ENCODE peak calls at places on chromosomes 12 and 14, in four cellular contexts. One of them, this sample, is unnamed.
A peak's percentile ranks its signal among the peaks of the same experiment; 100 is the strongest.

GRCh38 chr14:102450206-102451063 is 59.1 kb downstream of the ANKRD9 start:
- DNase-seq in ELF-1: no peak
- DNase-seq in hypothalamus: no peak
- DNase-seq in brain microvascular endothelial cell: no peak
- DNase-seq in this sample: no peak

GRCh38 chr12:81520064-81520945 is 238.8 kb downstream of the PPFIA2 start:
- DNase-seq in ELF-1: no peak
- DNase-seq in hypothalamus: no peak
- DNase-seq in brain microvascular endothelial cell: no peak
- DNase-seq in this sample: no peak

GRCh38 chr12:75831413-75831812 is 200.2 kb downstream of the PHLDA1 start:
- DNase-seq in ELF-1: no peak
- DNase-seq in hypothalamus: no peak
- DNase-seq in brain microvascular endothelial cell: peak; percentile 68
- DNase-seq in this sample: no peak

GRCh38 chr12:10612954-10613333 is 465 bp downstream of the MAGOHB start:
- DNase-seq in ELF-1: no peak
- DNase-seq in hypothalamus: no peak
- DNase-seq in brain microvascular endothelial cell: no peak
- DNase-seq in this sample: no peak

GRCh38 chr12:90062799-90063198 is 354.2 kb upstream of the ATP2B1 start:
- DNase-seq in ELF-1: no peak
- DNase-seq in hypothalamus: no peak
- DNase-seq in brain microvascular endothelial cell: no peak
- DNase-seq in this sample: no peak

GRCh38 chr14:105066285-105067071 is 1.2 kb upstream of the GPR132 start:
- DNase-seq in ELF-1: no peak
- DNase-seq in hypothalamus: no peak
- DNase-seq in brain microvascular endothelial cell: no peak
- DNase-seq in this sample: no peak

GRCh38 chr12:127485528-127485927 is 781.4 kb upstream of the TMEM132C start:
- DNase-seq in ELF-1: peak; percentile 3
- DNase-seq in hypothalamus: peak; percentile 8
- DNase-seq in brain microvascular endothelial cell: peak; percentile 95
- DNase-seq in this sample: peak; percentile 72

GRCh38 chr12:16417058-16417457 is 69.6 kb downstream of the MGST1 start:
- DNase-seq in ELF-1: no peak
- DNase-seq in hypothalamus: no peak
- DNase-seq in brain microvascular endothelial cell: no peak
- DNase-seq in this sample: no peak

GRCh38 chr12:117231750-117232149 is 41.5 kb upstream of the FBXO21 start:
- DNase-seq in ELF-1: peak; percentile 12
- DNase-seq in hypothalamus: no peak
- DNase-seq in brain microvascular endothelial cell: no peak
- DNase-seq in this sample: no peak

GRCh38 chr12:104026841-104027599 is 23.0 kb downstream of the GLT8D2 start:
- DNase-seq in ELF-1: no peak
- DNase-seq in hypothalamus: no peak
- DNase-seq in brain microvascular endothelial cell: no peak
- DNase-seq in this sample: no peak